ENCODE peak calls at places on chromosomes 11 and 22, in six cellular contexts. One of them, this sample, is unnamed.

GRCh38 chr22:40332319-40332781 is 13.9 kb upstream of the ADSL start:
- DNase-seq in NB4: no peak
- DNase-seq in PC-3: no peak
- DNase-seq in fibroblast of mammary gland: peak
- DNase-seq in HCT116: no peak
- DNase-seq in activated CD8-positive, alpha-beta T cell treated with anti-CD3 and anti-CD28 coated beads for 36 hours: no peak
- DNase-seq in this sample: no peak

GRCh38 chr22:36998620-36999351 is 20.5 kb downstream of the TST start:
- DNase-seq in NB4: no peak
- DNase-seq in fibroblast of mammary gland: peak
- DNase-seq in activated CD8-positive, alpha-beta T cell treated with anti-CD3 and anti-CD28 coated beads for 36 hours: peak
- DNase-seq in HCT116: peak
- DNase-seq in PC-3: no peak
- DNase-seq in this sample: no peak

GRCh38 chr22:28442951-28443876 is 236.4 kb downstream of the TTC28 start:
- DNase-seq in fibroblast of mammary gland: peak
- DNase-seq in HCT116: no peak
- DNase-seq in PC-3: no peak
- DNase-seq in activated CD8-positive, alpha-beta T cell treated with anti-CD3 and anti-CD28 coated beads for 36 hours: peak
- DNase-seq in NB4: peak
- DNase-seq in this sample: no peak

GRCh38 chr11:7600205-7600775 is 73.0 kb downstream of the CYB5R2 start:
- DNase-seq in HCT116: peak
- DNase-seq in activated CD8-positive, alpha-beta T cell treated with anti-CD3 and anti-CD28 coated beads for 36 hours: no peak
- DNase-seq in PC-3: peak
- DNase-seq in NB4: peak
- DNase-seq in fibroblast of mammary gland: peak
- DNase-seq in this sample: no peak

GRCh38 chr22:40534379-40535188 is 101.9 kb downstream of the MRTFA start:
- DNase-seq in NB4: peak
- DNase-seq in PC-3: peak
- DNase-seq in activated CD8-positive, alpha-beta T cell treated with anti-CD3 and anti-CD28 coated beads for 36 hours: peak
- DNase-seq in HCT116: no peak
- DNase-seq in fibroblast of mammary gland: peak
- DNase-seq in this sample: peak

GRCh38 chr11:72470386-72470785 is 36.1 kb upstream of the CLPB start:
- DNase-seq in NB4: no peak
- DNase-seq in HCT116: no peak
- DNase-seq in fibroblast of mammary gland: no peak
- DNase-seq in activated CD8-positive, alpha-beta T cell treated with anti-CD3 and anti-CD28 coated beads for 36 hours: no peak
- DNase-seq in PC-3: no peak
- DNase-seq in this sample: no peak

GRCh38 chr11:111982019-111982464 is 43.2 kb upstream of the DLAT start:
- DNase-seq in fibroblast of mammary gland: peak
- DNase-seq in HCT116: peak
- DNase-seq in activated CD8-positive, alpha-beta T cell treated with anti-CD3 and anti-CD28 coated beads for 36 hours: peak
- DNase-seq in NB4: peak
- DNase-seq in PC-3: peak
- DNase-seq in this sample: peak

GRCh38 chr22:27372969-27373670 is 428.4 kb downstream of the MN1 start:
- DNase-seq in fibroblast of mammary gland: no peak
- DNase-seq in activated CD8-positive, alpha-beta T cell treated with anti-CD3 and anti-CD28 coated beads for 36 hours: no peak
- DNase-seq in PC-3: peak
- DNase-seq in NB4: no peak
- DNase-seq in HCT116: no peak
- DNase-seq in this sample: peak

GRCh38 chr22:43851979-43852307 is 10.4 kb downstream of the SULT4A1 start:
- DNase-seq in PC-3: no peak
- DNase-seq in activated CD8-positive, alpha-beta T cell treated with anti-CD3 and anti-CD28 coated beads for 36 hours: no peak
- DNase-seq in fibroblast of mammary gland: no peak
- DNase-seq in NB4: no peak
- DNase-seq in HCT116: no peak
- DNase-seq in this sample: no peak

GRCh38 chr11:47916361-47916841 is 64.0 kb upstream of the PTPRJ start:
- DNase-seq in PC-3: no peak
- DNase-seq in HCT116: no peak
- DNase-seq in activated CD8-positive, alpha-beta T cell treated with anti-CD3 and anti-CD28 coated beads for 36 hours: no peak
- DNase-seq in fibroblast of mammary gland: no peak
- DNase-seq in NB4: no peak
- DNase-seq in this sample: no peak

GRCh38 chr11:122756417-122756816 is 81.9 kb upstream of the CRTAM start:
- DNase-seq in fibroblast of mammary gland: no peak
- DNase-seq in HCT116: no peak
- DNase-seq in NB4: peak
- DNase-seq in PC-3: no peak
- DNase-seq in activated CD8-positive, alpha-beta T cell treated with anti-CD3 and anti-CD28 coated beads for 36 hours: peak
- DNase-seq in this sample: peak
- TF ChIP-seq CTCF in fibroblast of mammary gland: no peak
- TF ChIP-seq CTCF in HCT116: no peak
- TF ChIP-seq CTCF in NB4: peak
- TF ChIP-seq CTCF in PC-3: peak
- TF ChIP-seq CTCF in activated CD8-positive, alpha-beta T cell treated with anti-CD3 and anti-CD28 coated beads for 36 hours: peak
- TF ChIP-seq CTCF in this sample: peak

GRCh38 chr11:117197516-117198456 is 1.4 kb upstream of the TAGLN start:
- DNase-seq in PC-3: peak
- DNase-seq in NB4: no peak
- DNase-seq in fibroblast of mammary gland: no peak
- DNase-seq in activated CD8-positive, alpha-beta T cell treated with anti-CD3 and anti-CD28 coated beads for 36 hours: no peak
- DNase-seq in HCT116: no peak
- DNase-seq in this sample: no peak
- TF ChIP-seq CTCF in PC-3: peak
- TF ChIP-seq CTCF in NB4: peak
- TF ChIP-seq CTCF in fibroblast of mammary gland: peak
- TF ChIP-seq CTCF in activated CD8-positive, alpha-beta T cell treated with anti-CD3 and anti-CD28 coated beads for 36 hours: peak
- TF ChIP-seq CTCF in HCT116: peak
- TF ChIP-seq CTCF in this sample: peak

GRCh38 chr11:22928207-22928917 is 68.1 kb upstream of the CCDC179 start:
- DNase-seq in HCT116: no peak
- DNase-seq in fibroblast of mammary gland: no peak
- DNase-seq in NB4: no peak
- DNase-seq in PC-3: no peak
- DNase-seq in activated CD8-positive, alpha-beta T cell treated with anti-CD3 and anti-CD28 coated beads for 36 hours: no peak
- DNase-seq in this sample: no peak
- TF ChIP-seq CTCF in HCT116: no peak
- TF ChIP-seq CTCF in fibroblast of mammary gland: peak
- TF ChIP-seq CTCF in NB4: no peak
- TF ChIP-seq CTCF in PC-3: peak
- TF ChIP-seq CTCF in activated CD8-positive, alpha-beta T cell treated with anti-CD3 and anti-CD28 coated beads for 36 hours: no peak
- TF ChIP-seq CTCF in this sample: peak

GRCh38 chr11:118996926-118997626 is 862 bp upstream of the CENATAC start:
- DNase-seq in NB4: peak
- DNase-seq in HCT116: no peak
- DNase-seq in activated CD8-positive, alpha-beta T cell treated with anti-CD3 and anti-CD28 coated beads for 36 hours: peak
- DNase-seq in PC-3: peak
- DNase-seq in fibroblast of mammary gland: peak
- DNase-seq in this sample: peak

GRCh38 chr11:118998822-118999221 is 884 bp downstream of the CENATAC start:
- DNase-seq in NB4: no peak
- DNase-seq in activated CD8-positive, alpha-beta T cell treated with anti-CD3 and anti-CD28 coated beads for 36 hours: no peak
- DNase-seq in HCT116: peak
- DNase-seq in PC-3: peak
- DNase-seq in fibroblast of mammary gland: peak
- DNase-seq in this sample: no peak

GRCh38 chr11:118998388-118998717 is 415 bp downstream of the CENATAC start:
- DNase-seq in activated CD8-positive, alpha-beta T cell treated with anti-CD3 and anti-CD28 coated beads for 36 hours: no peak
- DNase-seq in PC-3: peak
- DNase-seq in HCT116: no peak
- DNase-seq in NB4: peak
- DNase-seq in fibroblast of mammary gland: no peak
- DNase-seq in this sample: no peak

GRCh38 chr11:119000906-119001305 is 3.0 kb downstream of the CENATAC start:
- DNase-seq in NB4: no peak
- DNase-seq in HCT116: no peak
- DNase-seq in PC-3: peak
- DNase-seq in fibroblast of mammary gland: peak
- DNase-seq in activated CD8-positive, alpha-beta T cell treated with anti-CD3 and anti-CD28 coated beads for 36 hours: no peak
- DNase-seq in this sample: no peak

DNA sequence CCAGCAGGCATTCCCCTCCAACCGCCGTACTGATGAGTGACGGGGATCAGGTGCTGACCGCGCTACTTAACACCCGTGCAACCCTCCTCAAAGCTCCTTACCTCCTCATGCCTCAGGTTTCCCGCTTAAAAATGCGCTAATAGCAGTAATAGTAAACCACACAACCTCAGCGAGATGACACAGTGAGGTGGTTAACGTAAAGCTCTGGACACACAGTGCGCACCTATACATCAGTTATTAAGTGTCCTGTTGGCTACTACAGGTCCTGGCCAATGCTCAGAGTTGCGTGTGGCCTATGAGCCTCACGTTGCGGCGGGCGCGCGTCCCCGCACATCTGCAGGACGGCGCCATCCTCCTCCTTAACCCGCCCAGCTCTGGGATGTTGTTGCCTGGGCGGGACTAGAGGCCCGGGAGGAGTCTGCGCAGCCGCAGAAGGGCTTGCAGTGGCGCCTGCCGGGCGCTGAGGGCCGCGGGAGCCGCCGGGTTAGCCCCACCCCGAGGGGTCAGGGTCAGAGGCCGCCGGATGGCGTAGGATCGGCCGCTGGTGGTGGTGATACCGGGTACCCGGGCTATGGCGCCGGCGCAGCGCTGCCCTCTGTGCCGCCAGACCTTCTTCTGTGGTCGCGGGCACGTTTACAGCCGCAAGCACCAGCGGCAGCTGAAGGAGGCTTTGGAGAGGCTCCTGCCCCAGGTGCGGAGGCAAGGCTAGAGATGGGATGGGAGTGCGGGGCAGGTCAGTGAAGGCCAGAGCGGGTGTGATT is at the start of gene CENATAC:
- DNase-seq in HCT116: peak
- DNase-seq in fibroblast of mammary gland: peak
- DNase-seq in PC-3: peak
- DNase-seq in NB4: peak
- DNase-seq in activated CD8-positive, alpha-beta T cell treated with anti-CD3 and anti-CD28 coated beads for 36 hours: peak
- DNase-seq in this sample: peak
- TF ChIP-seq CTCF in HCT116: no peak
- TF ChIP-seq CTCF in fibroblast of mammary gland: no peak
- TF ChIP-seq CTCF in PC-3: no peak
- TF ChIP-seq CTCF in NB4: peak
- TF ChIP-seq CTCF in activated CD8-positive, alpha-beta T cell treated with anti-CD3 and anti-CD28 coated beads for 36 hours: no peak
- TF ChIP-seq CTCF in this sample: peak

GRCh38 chr11:94599510-94599909 is 32.3 kb downstream of the PIWIL4 start:
- DNase-seq in activated CD8-positive, alpha-beta T cell treated with anti-CD3 and anti-CD28 coated beads for 36 hours: no peak
- DNase-seq in PC-3: no peak
- DNase-seq in NB4: no peak
- DNase-seq in fibroblast of mammary gland: no peak
- DNase-seq in HCT116: no peak
- DNase-seq in this sample: no peak

GRCh38 chr11:94595061-94595460 is 27.9 kb downstream of the PIWIL4 start:
- DNase-seq in PC-3: no peak
- DNase-seq in activated CD8-positive, alpha-beta T cell treated with anti-CD3 and anti-CD28 coated beads for 36 hours: no peak
- DNase-seq in fibroblast of mammary gland: no peak
- DNase-seq in NB4: no peak
- DNase-seq in HCT116: no peak
- DNase-seq in this sample: peak

GRCh38 chr11:94602430-94603372 is 35.5 kb downstream of the PIWIL4 start:
- DNase-seq in NB4: peak
- DNase-seq in HCT116: no peak
- DNase-seq in PC-3: peak
- DNase-seq in fibroblast of mammary gland: peak
- DNase-seq in activated CD8-positive, alpha-beta T cell treated with anti-CD3 and anti-CD28 coated beads for 36 hours: no peak
- DNase-seq in this sample: peak

GRCh38 chr11:94593030-94593429 is 25.9 kb downstream of the PIWIL4 start:
- DNase-seq in PC-3: no peak
- DNase-seq in HCT116: no peak
- DNase-seq in activated CD8-positive, alpha-beta T cell treated with anti-CD3 and anti-CD28 coated beads for 36 hours: no peak
- DNase-seq in NB4: no peak
- DNase-seq in fibroblast of mammary gland: peak
- DNase-seq in this sample: peak

DNA sequence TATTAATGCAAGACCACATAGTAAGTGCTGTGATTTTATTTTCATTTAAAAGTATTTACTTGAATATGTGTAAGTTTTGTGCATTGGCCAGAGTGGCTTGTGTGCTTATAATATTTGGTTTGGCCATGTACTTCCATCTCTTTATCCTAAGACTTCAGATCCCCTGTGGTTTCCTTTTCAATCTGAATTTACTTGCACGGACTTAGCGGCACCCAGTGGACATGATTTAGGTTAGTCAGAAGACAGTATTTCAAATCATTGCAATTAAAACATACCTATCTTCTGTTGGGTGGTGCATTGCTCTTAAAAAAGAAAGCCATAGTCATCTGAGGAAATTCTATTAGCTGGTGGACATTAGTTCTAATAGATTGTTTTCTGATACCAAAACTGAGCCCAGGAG is 30.7 kb downstream of the PIWIL4 start:
- DNase-seq in activated CD8-positive, alpha-beta T cell treated with anti-CD3 and anti-CD28 coated beads for 36 hours: peak
- DNase-seq in HCT116: no peak
- DNase-seq in fibroblast of mammary gland: no peak
- DNase-seq in NB4: no peak
- DNase-seq in PC-3: peak
- DNase-seq in this sample: peak
- TF ChIP-seq CTCF in activated CD8-positive, alpha-beta T cell treated with anti-CD3 and anti-CD28 coated beads for 36 hours: no peak
- TF ChIP-seq CTCF in HCT116: no peak
- TF ChIP-seq CTCF in fibroblast of mammary gland: no peak
- TF ChIP-seq CTCF in NB4: no peak
- TF ChIP-seq CTCF in PC-3: peak
- TF ChIP-seq CTCF in this sample: no peak